ENCODE peak calls at places on chromosomes 5 and 9, in four cellular contexts. One of them, this sample, is unnamed.
A peak's percentile ranks its signal among the peaks of the same experiment; 100 is the strongest.

GRCh38 chr5:107821288-107821687 is 150.6 kb upstream of the EFNA5 start:
- DNase-seq in SK-N-SH: no peak
- DNase-seq in HepG2: no peak
- DNase-seq in GM12878: no peak
- DNase-seq in this sample: no peak

GRCh38 chr5:131659290-131659689 is 24.3 kb upstream of the RAPGEF6 start:
- DNase-seq in HepG2: no peak
- DNase-seq in SK-N-SH: no peak
- DNase-seq in GM12878: no peak
- DNase-seq in this sample: no peak

GRCh38 chr9:122234022-122234748 is 5.4 kb upstream of the LHX6 start:
- DNase-seq in GM12878: no peak
- DNase-seq in SK-N-SH: no peak
- DNase-seq in HepG2: no peak
- DNase-seq in this sample: no peak

GRCh38 chr9:69391946-69392345 is 66.9 kb downstream of the ENTREP1 start:
- DNase-seq in SK-N-SH: no peak
- DNase-seq in HepG2: no peak
- DNase-seq in GM12878: no peak
- DNase-seq in this sample: no peak

GRCh38 chr5:140261403-140262171 is 41.3 kb downstream of the PFDN1 start:
- DNase-seq in SK-N-SH: no peak
- DNase-seq in GM12878: no peak
- DNase-seq in HepG2: peak; percentile 85
- DNase-seq in this sample: no peak

GRCh38 chr9:136442330-136442729 is 2.7 kb upstream of the INPP5E start:
- DNase-seq in HepG2: no peak
- DNase-seq in GM12878: no peak
- DNase-seq in SK-N-SH: no peak
- DNase-seq in this sample: no peak

GRCh38 chr5:127987354-127988148 is 96.0 kb upstream of the SLC12A2 start:
- DNase-seq in SK-N-SH: no peak
- DNase-seq in GM12878: no peak
- DNase-seq in HepG2: no peak
- DNase-seq in this sample: no peak

GRCh38 chr5:168176251-168176650 is 115.2 kb upstream of the WWC1 start:
- DNase-seq in SK-N-SH: no peak
- DNase-seq in GM12878: no peak
- DNase-seq in HepG2: no peak
- DNase-seq in this sample: no peak

GRCh38 chr5:17248999-17249634 is 31.7 kb downstream of the BASP1 start:
- DNase-seq in HepG2: no peak
- DNase-seq in SK-N-SH: no peak
- DNase-seq in GM12878: no peak
- DNase-seq in this sample: peak; percentile 10

GRCh38 chr5:34695275-34696032 is 39.3 kb downstream of the RAI14 start:
- DNase-seq in HepG2: no peak
- DNase-seq in GM12878: no peak
- DNase-seq in SK-N-SH: no peak
- DNase-seq in this sample: no peak

GRCh38 chr5:107743357-107744000 is 72.7 kb upstream of the EFNA5 start:
- DNase-seq in SK-N-SH: no peak
- DNase-seq in HepG2: no peak
- DNase-seq in GM12878: no peak
- DNase-seq in this sample: no peak

GRCh38 chr5:59583810-59584562 is 309.5 kb downstream of the PDE4D start:
- DNase-seq in SK-N-SH: no peak
- DNase-seq in GM12878: no peak
- DNase-seq in HepG2: no peak
- DNase-seq in this sample: no peak

GRCh38 chr5:112492291-112492690 is 73.2 kb upstream of the EPB41L4A start:
- DNase-seq in SK-N-SH: peak; percentile 52
- DNase-seq in GM12878: peak; percentile 12
- DNase-seq in HepG2: peak; percentile 19
- DNase-seq in this sample: peak; percentile 27
- TF ChIP-seq TCF12 in SK-N-SH: no peak
- TF ChIP-seq TCF12 in GM12878: no peak
- TF ChIP-seq TCF12 in HepG2: no peak
- TF ChIP-seq TCF12 in this sample: no peak

GRCh38 chr9:98654247-98654646 is 54.5 kb downstream of the GABBR2 start:
- DNase-seq in SK-N-SH: no peak
- DNase-seq in HepG2: no peak
- DNase-seq in GM12878: no peak
- DNase-seq in this sample: no peak
- TF ChIP-seq CHD2 in SK-N-SH: no peak
- TF ChIP-seq CHD2 in HepG2: no peak
- TF ChIP-seq CHD2 in GM12878: no peak
- TF ChIP-seq CHD2 in this sample: no peak

DNA sequence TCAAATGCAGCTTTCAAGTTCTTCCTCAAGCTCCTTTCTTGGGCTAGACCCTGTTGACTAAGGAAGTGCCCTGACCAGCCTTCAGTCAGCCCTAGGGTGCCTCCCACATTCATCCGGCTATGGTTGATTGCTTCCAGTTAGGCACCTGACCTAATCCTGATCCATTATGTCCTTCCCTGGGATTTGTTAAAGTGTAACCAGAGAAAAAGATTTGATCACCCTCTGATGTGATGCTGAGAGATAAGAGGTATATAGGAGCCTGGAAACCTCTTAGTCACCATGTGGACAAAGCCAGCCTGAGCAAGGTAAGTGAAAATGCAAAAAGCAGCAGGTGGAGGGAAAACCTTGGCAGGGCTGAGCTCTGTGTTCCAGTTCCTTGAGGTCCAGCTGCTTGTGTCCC is 178.8 kb upstream of the ERCC6L2 start:
- DNase-seq in SK-N-SH: no peak
- DNase-seq in GM12878: no peak
- DNase-seq in HepG2: peak; percentile 36
- DNase-seq in this sample: no peak
- TF ChIP-seq TCF12 in SK-N-SH: no peak
- TF ChIP-seq TCF12 in GM12878: no peak
- TF ChIP-seq TCF12 in HepG2: no peak
- TF ChIP-seq TCF12 in this sample: no peak

DNA sequence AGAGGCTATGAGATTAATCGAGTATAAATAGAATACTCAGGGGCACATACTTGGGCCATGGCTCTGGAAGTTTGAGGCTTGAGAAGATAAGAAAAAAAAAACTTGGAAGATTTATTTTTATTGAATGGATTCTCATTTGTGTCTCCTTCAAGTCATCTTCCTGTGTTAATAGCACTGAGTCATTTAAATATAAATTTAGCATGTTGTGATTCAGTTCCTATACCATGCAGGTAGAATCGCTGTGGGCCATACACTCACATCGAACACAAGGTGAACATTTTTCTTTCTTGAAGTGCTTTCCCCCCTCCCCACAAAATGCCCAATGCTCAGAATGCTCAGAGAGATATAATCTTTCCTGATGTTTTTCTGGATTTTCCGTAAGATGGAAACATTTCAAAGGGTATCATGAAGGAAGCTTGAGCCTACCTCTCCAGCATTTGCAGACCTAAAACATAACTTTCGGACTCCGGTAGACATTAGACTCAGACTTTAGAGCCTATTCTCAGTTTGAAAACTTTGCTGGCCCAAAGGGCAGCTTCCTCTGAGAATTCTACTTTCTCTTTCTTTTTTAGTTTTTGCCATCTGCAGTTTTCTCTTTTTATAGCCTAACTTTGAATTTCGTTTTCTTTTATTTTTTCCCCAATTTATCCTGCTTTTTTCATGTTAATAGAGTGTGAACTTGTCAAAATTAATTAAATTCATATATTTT is 737.6 kb upstream of the NUDT12 start:
- DNase-seq in SK-N-SH: no peak
- DNase-seq in HepG2: no peak
- DNase-seq in GM12878: no peak
- DNase-seq in this sample: no peak
- TF ChIP-seq CHD2 in SK-N-SH: no peak
- TF ChIP-seq CHD2 in HepG2: no peak
- TF ChIP-seq CHD2 in GM12878: no peak
- TF ChIP-seq CHD2 in this sample: no peak

GRCh38 chr5:129246088-129246487 is 151.5 kb downstream of the ISOC1 start:
- DNase-seq in SK-N-SH: no peak
- DNase-seq in GM12878: no peak
- DNase-seq in HepG2: no peak
- DNase-seq in this sample: no peak

GRCh38 chr5:129245489-129245888 is 150.9 kb downstream of the ISOC1 start:
- DNase-seq in HepG2: no peak
- DNase-seq in GM12878: no peak
- DNase-seq in SK-N-SH: no peak
- DNase-seq in this sample: no peak

GRCh38 chr5:129244478-129244877 is 149.9 kb downstream of the ISOC1 start:
- DNase-seq in SK-N-SH: no peak
- DNase-seq in HepG2: no peak
- DNase-seq in GM12878: no peak
- DNase-seq in this sample: no peak

GRCh38 chr5:129249891-129250290 is 155.3 kb downstream of the ISOC1 start:
- DNase-seq in HepG2: no peak
- DNase-seq in GM12878: no peak
- DNase-seq in SK-N-SH: no peak
- DNase-seq in this sample: no peak
- TF ChIP-seq TCF12 in HepG2: no peak
- TF ChIP-seq TCF12 in GM12878: no peak
- TF ChIP-seq TCF12 in SK-N-SH: no peak
- TF ChIP-seq TCF12 in this sample: no peak